ENCODE peak calls at places on chromosome 3, in four cellular contexts. One of them, this sample, is unnamed.
A peak's percentile ranks its signal among the peaks of the same experiment; 100 is the strongest.

GRCh38 chr3:37810788-37811187 is 50.9 kb upstream of the CTDSPL start:
- DNase-seq in body of pancreas: no peak
- DNase-seq in MCF 10A: no peak
- DNase-seq in CD8-positive, alpha-beta T cell: no peak
- DNase-seq in this sample: no peak

GRCh38 chr3:8554725-8555621 is 53.4 kb downstream of the LMCD1 start:
- DNase-seq in body of pancreas: peak; percentile 27
- DNase-seq in MCF 10A: no peak
- DNase-seq in CD8-positive, alpha-beta T cell: no peak
- DNase-seq in this sample: no peak

GRCh38 chr3:196942226-196942914 is at the start of gene NCBP2:
- DNase-seq in body of pancreas: peak; percentile 99
- DNase-seq in MCF 10A: peak; percentile 97
- DNase-seq in CD8-positive, alpha-beta T cell: peak; percentile 98
- DNase-seq in this sample: peak; percentile 99

GRCh38 chr3:159787191-159787590 is 201.4 kb upstream of the IL12A start:
- DNase-seq in body of pancreas: no peak
- DNase-seq in MCF 10A: peak; percentile 94
- DNase-seq in CD8-positive, alpha-beta T cell: no peak
- DNase-seq in this sample: no peak

GRCh38 chr3:57078366-57079220 is 18.1 kb downstream of the SPATA12 start:
- DNase-seq in body of pancreas: peak; percentile 67
- DNase-seq in MCF 10A: peak; percentile 33
- DNase-seq in CD8-positive, alpha-beta T cell: no peak
- DNase-seq in this sample: peak; percentile 78

GRCh38 chr3:115836944-115837343 is 213.6 kb downstream of the GAP43 start:
- DNase-seq in body of pancreas: no peak
- DNase-seq in MCF 10A: peak; percentile 27
- DNase-seq in CD8-positive, alpha-beta T cell: no peak
- DNase-seq in this sample: no peak

GRCh38 chr3:127678611-127679533 is 6.1 kb downstream of the ABTB1 start:
- DNase-seq in body of pancreas: peak; percentile 1
- DNase-seq in MCF 10A: peak; percentile 81
- DNase-seq in CD8-positive, alpha-beta T cell: no peak
- DNase-seq in this sample: no peak

GRCh38 chr3:79976466-79976865 is 208.7 kb upstream of the ROBO1 start:
- DNase-seq in body of pancreas: no peak
- DNase-seq in MCF 10A: no peak
- DNase-seq in CD8-positive, alpha-beta T cell: no peak
- DNase-seq in this sample: no peak

GRCh38 chr3:124217542-124217941 is 225.6 kb upstream of the ROPN1 start:
- DNase-seq in body of pancreas: peak; percentile 55
- DNase-seq in MCF 10A: peak; percentile 85
- DNase-seq in CD8-positive, alpha-beta T cell: no peak
- DNase-seq in this sample: peak; percentile 78

DNA sequence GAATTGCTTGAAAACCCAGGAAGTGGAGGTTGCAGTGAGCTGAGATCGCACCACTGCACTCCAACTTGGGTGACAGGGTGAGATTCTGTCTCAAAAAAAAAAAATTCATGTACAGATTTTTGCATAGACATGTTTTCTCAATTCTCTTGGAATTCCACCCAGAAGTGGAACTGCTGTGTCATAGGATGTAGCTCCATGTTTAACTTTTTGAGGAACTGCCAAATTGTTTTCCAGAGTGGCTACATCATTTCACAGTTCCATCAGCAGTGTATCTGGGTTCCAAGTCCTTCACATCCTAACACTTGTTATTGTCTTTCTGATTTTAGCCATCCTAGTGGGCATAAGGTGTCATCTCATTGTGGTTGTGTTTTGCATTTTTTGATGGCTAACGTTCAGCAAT is 9.9 kb downstream of the CAPN7 start:
- DNase-seq in body of pancreas: no peak
- DNase-seq in MCF 10A: no peak
- DNase-seq in CD8-positive, alpha-beta T cell: no peak
- DNase-seq in this sample: no peak
- TF ChIP-seq CTCF in body of pancreas: no peak
- TF ChIP-seq CTCF in MCF 10A: no peak
- TF ChIP-seq CTCF in CD8-positive, alpha-beta T cell: no peak
- TF ChIP-seq CTCF in this sample: peak; percentile 16

GRCh38 chr3:140972833-140973232 is 31.2 kb downstream of the SLC25A36 start:
- DNase-seq in body of pancreas: no peak
- DNase-seq in MCF 10A: peak; percentile 27
- DNase-seq in CD8-positive, alpha-beta T cell: no peak
- DNase-seq in this sample: no peak
- TF ChIP-seq CTCF in body of pancreas: no peak
- TF ChIP-seq CTCF in MCF 10A: peak; percentile 15
- TF ChIP-seq CTCF in CD8-positive, alpha-beta T cell: peak; percentile 22
- TF ChIP-seq CTCF in this sample: peak; percentile 67

GRCh38 chr3:26118165-26118564 is 328.3 kb downstream of the OXSM start:
- DNase-seq in body of pancreas: no peak
- DNase-seq in MCF 10A: peak; percentile 4
- DNase-seq in CD8-positive, alpha-beta T cell: no peak
- DNase-seq in this sample: no peak
- TF ChIP-seq CTCF in body of pancreas: no peak
- TF ChIP-seq CTCF in MCF 10A: peak; percentile 51
- TF ChIP-seq CTCF in CD8-positive, alpha-beta T cell: no peak
- TF ChIP-seq CTCF in this sample: peak; percentile 46

GRCh38 chr3:103158183-103158582 is 723.4 kb downstream of the ZPLD1 start:
- DNase-seq in body of pancreas: no peak
- DNase-seq in MCF 10A: no peak
- DNase-seq in CD8-positive, alpha-beta T cell: no peak
- DNase-seq in this sample: no peak
- TF ChIP-seq CTCF in body of pancreas: no peak
- TF ChIP-seq CTCF in MCF 10A: no peak
- TF ChIP-seq CTCF in CD8-positive, alpha-beta T cell: no peak
- TF ChIP-seq CTCF in this sample: no peak

GRCh38 chr3:149487598-149488197 is 13.2 kb downstream of the TM4SF4 start:
- DNase-seq in body of pancreas: no peak
- DNase-seq in MCF 10A: peak; percentile 37
- DNase-seq in CD8-positive, alpha-beta T cell: no peak
- DNase-seq in this sample: no peak
- TF ChIP-seq CTCF in body of pancreas: peak; percentile 16
- TF ChIP-seq CTCF in MCF 10A: peak; percentile 16
- TF ChIP-seq CTCF in CD8-positive, alpha-beta T cell: peak; percentile 32
- TF ChIP-seq CTCF in this sample: peak; percentile 65